ENCODE peak calls at places on chromosomes 4 and X, in eight cellular contexts. One of them, this sample, is unnamed.

GRCh38 chr4:25863347-25863784 is 578 bp upstream of the SEL1L3 start:
- DNase-seq in AG09319: no peak
- DNase-seq in nucleus accumbens: no peak
- DNase-seq in NCI-H1694: no peak
- DNase-seq in HTR-8/SVneo: no peak
- DNase-seq in stimulated activated CD8-positive, alpha-beta memory T cell treated with anti-CD3 and anti-CD28 coated beads, Interleukin-4, amount 100 ng/mL, for 48 hours: peak; percentile 44
- DNase-seq in kidney glomerular epithelial cell: no peak
- DNase-seq in cardiac fibroblast: no peak
- DNase-seq in this sample: peak; percentile 81

GRCh38 chrX:42748067-42748850 is 29.7 kb downstream of the PPP1R2C start:
- DNase-seq in NCI-H1694: no peak
- DNase-seq in AG09319: no peak
- DNase-seq in nucleus accumbens: no peak
- DNase-seq in cardiac fibroblast: peak; percentile 56
- DNase-seq in stimulated activated CD8-positive, alpha-beta memory T cell treated with anti-CD3 and anti-CD28 coated beads, Interleukin-4, amount 100 ng/mL, for 48 hours: no peak
- DNase-seq in HTR-8/SVneo: no peak
- DNase-seq in kidney glomerular epithelial cell: no peak
- DNase-seq in this sample: peak; percentile 83

GRCh38 chr4:151730003-151730559 is 30.7 kb downstream of the GATB start:
- DNase-seq in stimulated activated CD8-positive, alpha-beta memory T cell treated with anti-CD3 and anti-CD28 coated beads, Interleukin-4, amount 100 ng/mL, for 48 hours: no peak
- DNase-seq in NCI-H1694: no peak
- DNase-seq in HTR-8/SVneo: peak; percentile 41
- DNase-seq in kidney glomerular epithelial cell: peak; percentile 38
- DNase-seq in AG09319: no peak
- DNase-seq in nucleus accumbens: no peak
- DNase-seq in cardiac fibroblast: no peak
- DNase-seq in this sample: no peak

GRCh38 chr4:3439391-3439790 is 2.4 kb upstream of the HGFAC start:
- DNase-seq in kidney glomerular epithelial cell: no peak
- DNase-seq in HTR-8/SVneo: no peak
- DNase-seq in stimulated activated CD8-positive, alpha-beta memory T cell treated with anti-CD3 and anti-CD28 coated beads, Interleukin-4, amount 100 ng/mL, for 48 hours: no peak
- DNase-seq in AG09319: no peak
- DNase-seq in cardiac fibroblast: no peak
- DNase-seq in nucleus accumbens: no peak
- DNase-seq in NCI-H1694: no peak
- DNase-seq in this sample: no peak

GRCh38 chrX:118325453-118325852 is 20.5 kb upstream of the WDR44 start:
- DNase-seq in AG09319: no peak
- DNase-seq in stimulated activated CD8-positive, alpha-beta memory T cell treated with anti-CD3 and anti-CD28 coated beads, Interleukin-4, amount 100 ng/mL, for 48 hours: no peak
- DNase-seq in kidney glomerular epithelial cell: no peak
- DNase-seq in nucleus accumbens: no peak
- DNase-seq in HTR-8/SVneo: no peak
- DNase-seq in NCI-H1694: no peak
- DNase-seq in cardiac fibroblast: peak; percentile 6
- DNase-seq in this sample: no peak

GRCh38 chr4:168621806-168622589 is 125.1 kb downstream of the PALLD start:
- DNase-seq in stimulated activated CD8-positive, alpha-beta memory T cell treated with anti-CD3 and anti-CD28 coated beads, Interleukin-4, amount 100 ng/mL, for 48 hours: no peak
- DNase-seq in NCI-H1694: no peak
- DNase-seq in cardiac fibroblast: peak; percentile 48
- DNase-seq in nucleus accumbens: no peak
- DNase-seq in HTR-8/SVneo: no peak
- DNase-seq in AG09319: no peak
- DNase-seq in kidney glomerular epithelial cell: peak; percentile 20
- DNase-seq in this sample: peak; percentile 92

GRCh38 chr4:5758741-5759140 is 47.7 kb downstream of the EVC start:
- DNase-seq in NCI-H1694: no peak
- DNase-seq in AG09319: peak; percentile 83
- DNase-seq in stimulated activated CD8-positive, alpha-beta memory T cell treated with anti-CD3 and anti-CD28 coated beads, Interleukin-4, amount 100 ng/mL, for 48 hours: peak; percentile 69
- DNase-seq in HTR-8/SVneo: peak; percentile 60
- DNase-seq in nucleus accumbens: no peak
- DNase-seq in kidney glomerular epithelial cell: peak; percentile 98
- DNase-seq in cardiac fibroblast: peak; percentile 83
- DNase-seq in this sample: peak; percentile 96

GRCh38 chrX:72054776-72055495 is 76.8 kb downstream of the RTL5 start:
- DNase-seq in kidney glomerular epithelial cell: no peak
- DNase-seq in stimulated activated CD8-positive, alpha-beta memory T cell treated with anti-CD3 and anti-CD28 coated beads, Interleukin-4, amount 100 ng/mL, for 48 hours: no peak
- DNase-seq in cardiac fibroblast: no peak
- DNase-seq in nucleus accumbens: no peak
- DNase-seq in NCI-H1694: no peak
- DNase-seq in HTR-8/SVneo: no peak
- DNase-seq in AG09319: no peak
- DNase-seq in this sample: no peak

GRCh38 chr4:82898322-82899243 is 2.0 kb upstream of the THAP9 start:
- DNase-seq in HTR-8/SVneo: no peak
- DNase-seq in NCI-H1694: no peak
- DNase-seq in stimulated activated CD8-positive, alpha-beta memory T cell treated with anti-CD3 and anti-CD28 coated beads, Interleukin-4, amount 100 ng/mL, for 48 hours: no peak
- DNase-seq in kidney glomerular epithelial cell: peak; percentile 56
- DNase-seq in nucleus accumbens: no peak
- DNase-seq in cardiac fibroblast: peak; percentile 93
- DNase-seq in AG09319: peak; percentile 67
- DNase-seq in this sample: peak; percentile 54